ENCODE peak calls at places on chromosomes 7 and 10, in five cellular contexts. A, P, L, D and T are unnamed samples.

GRCh38 chr7:143375298-143376034 is 5.7 kb upstream of the ZYX start:
- DNase-seq in A (no peak), P (no peak), L (no peak), D (no peak), T (no peak)

GRCh38 chr7:127438836-127439235 is 46.3 kb upstream of the ZNF800 start:
- DNase-seq in A (no peak), P (no peak), L (no peak), D (no peak), T (peak)

GRCh38 chr7:82810558-82811259 is 352.0 kb downstream of the PCLO start:
- DNase-seq in A (no peak), P (no peak), L (no peak), D (no peak), T (peak)

GRCh38 chr10:110457851-110458582 is 39.7 kb upstream of the DUSP5 start:
- DNase-seq in A (no peak), P (no peak), L (no peak), D (no peak), T (no peak)

GRCh38 chr7:98086231-98086855 is 20.3 kb upstream of the LMTK2 start:
- DNase-seq in A (peak), P (no peak), L (peak), D (peak), T (no peak)

GRCh38 chr10:124378271-124378670 is 40.5 kb downstream of the OAT start:
- DNase-seq in A (no peak), P (no peak), L (no peak), D (peak), T (no peak)

GRCh38 chr10:3783313-3783689 is 1.7 kb downstream of the KLF6 start:
- DNase-seq in A (peak), P (no peak), L (no peak), D (no peak), T (peak)

GRCh38 chr10:90884414-90884813 is 12.6 kb downstream of the RPP30 start:
- DNase-seq in A (no peak), P (no peak), L (no peak), D (no peak), T (peak)

GRCh38 chr7:92135100-92135429 is 788 bp upstream of the CYP51A1 start:
- DNase-seq in A (peak), P (no peak), L (peak), D (no peak), T (peak)

GRCh38 chr10:36880898-36881297 is 244.5 kb upstream of the ANKRD30A start:
- DNase-seq in A (no peak), P (no peak), L (no peak), D (no peak), T (peak)

GRCh38 chr10:5811387-5811821 is 1.8 kb downstream of the GDI2 start:
- DNase-seq in A (no peak), P (no peak), L (no peak), D (no peak), T (no peak)

GRCh38 chr7:43768201-43768893 is 9.9 kb downstream of the BLVRA start:
- DNase-seq in A (no peak), P (no peak), L (no peak), D (peak), T (no peak)

GRCh38 chr10:93386496-93387369 is 95.4 kb downstream of the MYOF start:
- DNase-seq in A (no peak), P (no peak), L (peak), D (no peak), T (peak)

GRCh38 chr7:159039716-159040115 is 105.0 kb downstream of the VIPR2 start:
- DNase-seq in A (peak), P (no peak), L (no peak), D (no peak), T (no peak)

GRCh38 chr10:30115391-30116253 is 56.2 kb upstream of the JCAD start:
- DNase-seq in A (no peak), P (no peak), L (no peak), D (no peak), T (no peak)

GRCh38 chr7:46603780-46604725 is 683.0 kb upstream of the IGFBP3 start:
- DNase-seq in A (peak), P (no peak), L (peak), D (peak), T (peak)

GRCh38 chr10:48713966-48714618 is 29.4 kb downstream of the WDFY4 start:
- DNase-seq in A (no peak), P (no peak), L (no peak), D (no peak), T (no peak)

GRCh38 chr7:95269640-95270039 is 54.7 kb downstream of the PON1 start:
- DNase-seq in A (no peak), P (no peak), L (no peak), D (no peak), T (no peak)

GRCh38 chr10:62652564-62652963 is 152.0 kb upstream of the ADO start:
- DNase-seq in A (no peak), P (no peak), L (no peak), D (no peak), T (no peak)

GRCh38 chr10:46229144-46229563 is 57.6 kb upstream of the ANTXRL start:
- DNase-seq in A (peak), P (no peak), L (no peak), D (peak), T (no peak)

DNA sequence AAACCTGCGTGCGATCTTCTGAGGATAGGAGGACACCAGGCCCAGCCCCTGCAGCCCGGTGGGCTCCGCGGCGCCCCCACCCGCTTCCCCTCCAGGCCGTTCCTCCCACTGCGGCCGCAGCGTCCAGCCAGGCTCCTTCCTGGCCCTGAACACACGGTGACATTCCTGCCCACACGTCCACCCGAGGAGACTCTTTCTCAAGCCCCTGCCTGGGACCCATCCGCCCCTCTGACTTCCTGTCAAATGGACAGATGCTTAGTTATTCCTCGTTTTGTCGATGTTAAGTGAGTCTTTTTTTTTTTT is 32.4 kb upstream of the RNF32 start:
- DNase-seq in A (no peak), P (no peak), L (peak), D (no peak), T (no peak)
- H3K4me3 ChIP-seq in A (peak), P (peak), L (peak), D (peak), T (peak)

GRCh38 chr10:19819419-19820033 is 3.3 kb downstream of the PLXDC2 start:
- DNase-seq in A (no peak), P (no peak), L (no peak), D (no peak), T (peak)

GRCh38 chr10:19816420-19817250 is at the start of gene PLXDC2:
- DNase-seq in A (no peak), P (peak), L (peak), D (peak), T (peak)

GRCh38 chr10:19815478-19816419 is 483 bp upstream of the PLXDC2 start:
- DNase-seq in A (peak), P (peak), L (peak), D (peak), T (peak)

GRCh38 chr10:19815036-19815435 is 1.2 kb upstream of the PLXDC2 start:
- DNase-seq in A (no peak), P (no peak), L (no peak), D (no peak), T (no peak)

GRCh38 chr10:19817251-19818046 is 1.2 kb downstream of the PLXDC2 start:
- DNase-seq in A (no peak), P (peak), L (peak), D (peak), T (no peak)
- H3K27ac ChIP-seq in A (no peak), P (peak), L (peak), D (peak), T (no peak)

GRCh38 chr7:128860158-128861073 is 2.2 kb upstream of the ATP6V1F start:
- DNase-seq in A (no peak), P (no peak), L (no peak), D (no peak), T (no peak)
- H3K4me3 ChIP-seq in A (no peak), P (no peak), L (no peak), D (no peak), T (no peak)

DNA sequence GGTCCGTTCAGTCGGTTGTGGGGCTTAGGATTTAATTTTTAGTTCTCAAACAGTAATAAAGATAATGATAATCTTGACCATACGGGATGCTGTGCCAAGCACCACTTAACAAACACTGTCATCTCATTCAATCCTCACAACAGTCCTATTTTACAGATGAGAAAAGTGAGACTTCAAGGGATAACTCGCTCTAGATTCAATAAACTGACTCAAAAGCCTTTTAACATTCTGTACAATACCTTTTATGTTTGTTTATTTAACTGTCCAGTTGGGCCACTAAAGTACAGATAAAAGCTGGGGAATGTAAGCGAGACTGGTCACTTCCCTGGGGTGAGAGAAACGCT is 437 bp upstream of the CFAP69 start:
- DNase-seq in A (no peak), P (no peak), L (no peak), D (no peak), T (no peak)
- H3K27ac ChIP-seq in A (no peak), P (no peak), L (no peak), D (no peak), T (no peak)